ENCODE peak calls at places on chromosomes 12 and 14, in four cellular contexts. M is central memory CD4-positive, alpha-beta T cell; B is psoas muscle; S is kidney tubule cell. K is an unnamed sample.

GRCh38 chr14:65019944-65020566 is 33.4 kb downstream of the FNTB start:
- DNase-seq in M (no peak), B (no peak), S (peak), K (no peak)

GRCh38 chr12:88142610-88142991 is 494 bp downstream of the TMTC3 start:
- DNase-seq in M (no peak), B (peak), S (peak), K (peak)

GRCh38 chr12:30564394-30564793 is 131.3 kb downstream of the IPO8 start:
- DNase-seq in M (no peak), B (no peak), S (no peak), K (no peak)

GRCh38 chr14:21096438-21096837 is 2.0 kb downstream of the ZNF219 start:
- DNase-seq in M (no peak), B (no peak), S (no peak), K (no peak)

GRCh38 chr12:45322810-45323209 is 106.9 kb downstream of the ANO6 start:
- DNase-seq in M (no peak), B (no peak), S (no peak), K (no peak)

GRCh38 chr12:105878964-105879363 is 259.8 kb downstream of the NUAK1 start:
- DNase-seq in M (no peak), B (no peak), S (peak), K (no peak)

GRCh38 chr14:34436118-34436905 is 25.7 kb downstream of the SPTSSA start:
- DNase-seq in M (no peak), B (no peak), S (peak), K (no peak)

GRCh38 chr12:92961949-92962348 is 32.9 kb upstream of the EEA1 start:
- DNase-seq in M (no peak), B (no peak), S (peak), K (no peak)

GRCh38 chr12:133222211-133222610 is 13.5 kb downstream of the ANHX start:
- DNase-seq in M (no peak), B (no peak), S (no peak), K (no peak)

GRCh38 chr12:105899589-105899988 is 239.2 kb downstream of the NUAK1 start:
- DNase-seq in M (no peak), B (no peak), S (no peak), K (no peak)

GRCh38 chr12:75437564-75437963 is 43.0 kb upstream of the GLIPR1 start:
- DNase-seq in M (peak), B (no peak), S (peak), K (no peak)

GRCh38 chr14:85991156-85991555 is 461.2 kb downstream of the FLRT2 start:
- DNase-seq in M (no peak), B (no peak), S (no peak), K (no peak)

GRCh38 chr12:31574803-31575573 is 15.9 kb downstream of the DENND5B start:
- DNase-seq in M (no peak), B (no peak), S (peak), K (no peak)

GRCh38 chr14:74579447-74580274 is 32.4 kb downstream of the LTBP2 start:
- DNase-seq in M (peak), B (peak), S (peak), K (no peak)

GRCh38 chr14:99513946-99514551 is 32.8 kb downstream of the CCNK start:
- DNase-seq in M (no peak), B (peak), S (no peak), K (no peak)

GRCh38 chr14:28365510-28365909 is 401.1 kb upstream of the FOXG1 start:
- DNase-seq in M (no peak), B (peak), S (no peak), K (no peak)

GRCh38 chr12:18436163-18436562 is 174.8 kb downstream of the PIK3C2G start:
- DNase-seq in M (no peak), B (no peak), S (no peak), K (no peak)

GRCh38 chr12:10668526-10668925 is 5.3 kb downstream of the STYK1 start:
- DNase-seq in M (no peak), B (no peak), S (no peak), K (no peak)